ENCODE peak calls at places on chromosomes 11 and 22, in eight cellular contexts. One of them, this sample, is unnamed.

GRCh38 chr11:120563698-120564572 is 52.4 kb downstream of the GRIK4 start:
- DNase-seq in T follicular helper cell: no peak
- DNase-seq in retina: peak; percentile 85
- DNase-seq in cardiac fibroblast: peak; percentile 15
- DNase-seq in HEK293T: no peak
- DNase-seq in stimulated activated CD4-positive, alpha-beta T cell treated with anti-CD3 and anti-CD28 coated beads, Interleukin-15, amount 100 ng/mL, for 1 hour: no peak
- DNase-seq in naive thymus-derived CD8-positive, alpha-beta T cell: no peak
- DNase-seq in NCI-H1092 treated with DMSO at 0.1 percent for 48 hours: peak; percentile 88
- DNase-seq in this sample: no peak

GRCh38 chr11:16001899-16002426 is 354.4 kb downstream of the SOX6 start:
- DNase-seq in T follicular helper cell: no peak
- DNase-seq in retina: no peak
- DNase-seq in cardiac fibroblast: peak; percentile 92
- DNase-seq in HEK293T: no peak
- DNase-seq in stimulated activated CD4-positive, alpha-beta T cell treated with anti-CD3 and anti-CD28 coated beads, Interleukin-15, amount 100 ng/mL, for 1 hour: no peak
- DNase-seq in naive thymus-derived CD8-positive, alpha-beta T cell: no peak
- DNase-seq in NCI-H1092 treated with DMSO at 0.1 percent for 48 hours: peak; percentile 73
- DNase-seq in this sample: no peak

GRCh38 chr22:38830026-38830844 is 13.6 kb downstream of the NPTXR start:
- DNase-seq in T follicular helper cell: no peak
- DNase-seq in retina: no peak
- DNase-seq in cardiac fibroblast: no peak
- DNase-seq in HEK293T: no peak
- DNase-seq in stimulated activated CD4-positive, alpha-beta T cell treated with anti-CD3 and anti-CD28 coated beads, Interleukin-15, amount 100 ng/mL, for 1 hour: no peak
- DNase-seq in naive thymus-derived CD8-positive, alpha-beta T cell: no peak
- DNase-seq in NCI-H1092 treated with DMSO at 0.1 percent for 48 hours: peak; percentile 7
- DNase-seq in this sample: no peak

GRCh38 chr11:88104408-88104807 is 70.8 kb downstream of the RAB38 start:
- DNase-seq in T follicular helper cell: no peak
- DNase-seq in retina: no peak
- DNase-seq in cardiac fibroblast: no peak
- DNase-seq in HEK293T: no peak
- DNase-seq in stimulated activated CD4-positive, alpha-beta T cell treated with anti-CD3 and anti-CD28 coated beads, Interleukin-15, amount 100 ng/mL, for 1 hour: no peak
- DNase-seq in naive thymus-derived CD8-positive, alpha-beta T cell: no peak
- DNase-seq in NCI-H1092 treated with DMSO at 0.1 percent for 48 hours: no peak
- DNase-seq in this sample: no peak

GRCh38 chr11:123773026-123773425 is 18.7 kb upstream of the OR6X1 start:
- DNase-seq in T follicular helper cell: no peak
- DNase-seq in retina: no peak
- DNase-seq in cardiac fibroblast: no peak
- DNase-seq in HEK293T: no peak
- DNase-seq in stimulated activated CD4-positive, alpha-beta T cell treated with anti-CD3 and anti-CD28 coated beads, Interleukin-15, amount 100 ng/mL, for 1 hour: no peak
- DNase-seq in naive thymus-derived CD8-positive, alpha-beta T cell: no peak
- DNase-seq in NCI-H1092 treated with DMSO at 0.1 percent for 48 hours: no peak
- DNase-seq in this sample: no peak

GRCh38 chr11:3939211-3939610 is 83.7 kb downstream of the STIM1 start:
- DNase-seq in T follicular helper cell: no peak
- DNase-seq in retina: no peak
- DNase-seq in cardiac fibroblast: peak; percentile 80
- DNase-seq in HEK293T: no peak
- DNase-seq in stimulated activated CD4-positive, alpha-beta T cell treated with anti-CD3 and anti-CD28 coated beads, Interleukin-15, amount 100 ng/mL, for 1 hour: no peak
- DNase-seq in naive thymus-derived CD8-positive, alpha-beta T cell: no peak
- DNase-seq in NCI-H1092 treated with DMSO at 0.1 percent for 48 hours: no peak
- DNase-seq in this sample: no peak

GRCh38 chr22:27237342-27237741 is 564.2 kb downstream of the MN1 start:
- DNase-seq in T follicular helper cell: no peak
- DNase-seq in retina: no peak
- DNase-seq in cardiac fibroblast: no peak
- DNase-seq in HEK293T: no peak
- DNase-seq in stimulated activated CD4-positive, alpha-beta T cell treated with anti-CD3 and anti-CD28 coated beads, Interleukin-15, amount 100 ng/mL, for 1 hour: no peak
- DNase-seq in naive thymus-derived CD8-positive, alpha-beta T cell: no peak
- DNase-seq in NCI-H1092 treated with DMSO at 0.1 percent for 48 hours: no peak
- DNase-seq in this sample: no peak

GRCh38 chr22:30617819-30618218 is 10.8 kb downstream of the TCN2 start:
- DNase-seq in T follicular helper cell: no peak
- DNase-seq in retina: no peak
- DNase-seq in cardiac fibroblast: no peak
- DNase-seq in HEK293T: no peak
- DNase-seq in stimulated activated CD4-positive, alpha-beta T cell treated with anti-CD3 and anti-CD28 coated beads, Interleukin-15, amount 100 ng/mL, for 1 hour: no peak
- DNase-seq in naive thymus-derived CD8-positive, alpha-beta T cell: no peak
- DNase-seq in NCI-H1092 treated with DMSO at 0.1 percent for 48 hours: no peak
- DNase-seq in this sample: no peak

GRCh38 chr11:96221244-96222070 is 121.5 kb downstream of the MAML2 start:
- DNase-seq in T follicular helper cell: no peak
- DNase-seq in retina: no peak
- DNase-seq in cardiac fibroblast: no peak
- DNase-seq in HEK293T: no peak
- DNase-seq in stimulated activated CD4-positive, alpha-beta T cell treated with anti-CD3 and anti-CD28 coated beads, Interleukin-15, amount 100 ng/mL, for 1 hour: no peak
- DNase-seq in naive thymus-derived CD8-positive, alpha-beta T cell: no peak
- DNase-seq in NCI-H1092 treated with DMSO at 0.1 percent for 48 hours: no peak
- DNase-seq in this sample: no peak

GRCh38 chr11:78549624-78550409 is 24.8 kb downstream of the NARS2 start:
- DNase-seq in T follicular helper cell: no peak
- DNase-seq in retina: no peak
- DNase-seq in cardiac fibroblast: no peak
- DNase-seq in HEK293T: no peak
- DNase-seq in stimulated activated CD4-positive, alpha-beta T cell treated with anti-CD3 and anti-CD28 coated beads, Interleukin-15, amount 100 ng/mL, for 1 hour: no peak
- DNase-seq in naive thymus-derived CD8-positive, alpha-beta T cell: no peak
- DNase-seq in NCI-H1092 treated with DMSO at 0.1 percent for 48 hours: no peak
- DNase-seq in this sample: no peak

GRCh38 chr11:9205596-9205995 is 59.6 kb downstream of the DENND5A start:
- DNase-seq in T follicular helper cell: no peak
- DNase-seq in retina: no peak
- DNase-seq in cardiac fibroblast: no peak
- DNase-seq in HEK293T: no peak
- DNase-seq in stimulated activated CD4-positive, alpha-beta T cell treated with anti-CD3 and anti-CD28 coated beads, Interleukin-15, amount 100 ng/mL, for 1 hour: no peak
- DNase-seq in naive thymus-derived CD8-positive, alpha-beta T cell: no peak
- DNase-seq in NCI-H1092 treated with DMSO at 0.1 percent for 48 hours: no peak
- DNase-seq in this sample: no peak

GRCh38 chr22:20514658-20515406 is 7.4 kb downstream of the MED15 start:
- DNase-seq in T follicular helper cell: no peak
- DNase-seq in retina: no peak
- DNase-seq in cardiac fibroblast: peak; percentile 79
- DNase-seq in HEK293T: no peak
- DNase-seq in stimulated activated CD4-positive, alpha-beta T cell treated with anti-CD3 and anti-CD28 coated beads, Interleukin-15, amount 100 ng/mL, for 1 hour: no peak
- DNase-seq in naive thymus-derived CD8-positive, alpha-beta T cell: no peak
- DNase-seq in NCI-H1092 treated with DMSO at 0.1 percent for 48 hours: no peak
- DNase-seq in this sample: peak; percentile 92

GRCh38 chr11:132886335-132886734 is 646.0 kb downstream of the OPCML start:
- DNase-seq in T follicular helper cell: no peak
- DNase-seq in retina: no peak
- DNase-seq in cardiac fibroblast: peak; percentile 52
- DNase-seq in HEK293T: no peak
- DNase-seq in stimulated activated CD4-positive, alpha-beta T cell treated with anti-CD3 and anti-CD28 coated beads, Interleukin-15, amount 100 ng/mL, for 1 hour: no peak
- DNase-seq in naive thymus-derived CD8-positive, alpha-beta T cell: no peak
- DNase-seq in NCI-H1092 treated with DMSO at 0.1 percent for 48 hours: no peak
- DNase-seq in this sample: no peak

GRCh38 chr11:83087035-83087434 is 15.3 kb upstream of the RAB30 start:
- DNase-seq in T follicular helper cell: no peak
- DNase-seq in retina: no peak
- DNase-seq in cardiac fibroblast: peak; percentile 21
- DNase-seq in HEK293T: no peak
- DNase-seq in stimulated activated CD4-positive, alpha-beta T cell treated with anti-CD3 and anti-CD28 coated beads, Interleukin-15, amount 100 ng/mL, for 1 hour: no peak
- DNase-seq in naive thymus-derived CD8-positive, alpha-beta T cell: no peak
- DNase-seq in NCI-H1092 treated with DMSO at 0.1 percent for 48 hours: peak; percentile 78
- DNase-seq in this sample: no peak

GRCh38 chr22:17198188-17199130 is 20.8 kb downstream of the ADA2 start:
- DNase-seq in T follicular helper cell: no peak
- DNase-seq in retina: peak; percentile 93
- DNase-seq in cardiac fibroblast: peak; percentile 28
- DNase-seq in HEK293T: no peak
- DNase-seq in stimulated activated CD4-positive, alpha-beta T cell treated with anti-CD3 and anti-CD28 coated beads, Interleukin-15, amount 100 ng/mL, for 1 hour: no peak
- DNase-seq in naive thymus-derived CD8-positive, alpha-beta T cell: no peak
- DNase-seq in NCI-H1092 treated with DMSO at 0.1 percent for 48 hours: no peak
- DNase-seq in this sample: no peak

GRCh38 chr22:17366830-17367229 is 2.4 kb upstream of the CECR2 start:
- DNase-seq in T follicular helper cell: no peak
- DNase-seq in retina: peak; percentile 75
- DNase-seq in cardiac fibroblast: peak; percentile 53
- DNase-seq in HEK293T: peak; percentile 82
- DNase-seq in stimulated activated CD4-positive, alpha-beta T cell treated with anti-CD3 and anti-CD28 coated beads, Interleukin-15, amount 100 ng/mL, for 1 hour: no peak
- DNase-seq in naive thymus-derived CD8-positive, alpha-beta T cell: peak; percentile 24
- DNase-seq in NCI-H1092 treated with DMSO at 0.1 percent for 48 hours: no peak
- DNase-seq in this sample: peak; percentile 45

GRCh38 chr11:3914807-3915206 is 59.3 kb downstream of the STIM1 start:
- DNase-seq in T follicular helper cell: no peak
- DNase-seq in retina: no peak
- DNase-seq in cardiac fibroblast: peak; percentile 25
- DNase-seq in HEK293T: no peak
- DNase-seq in stimulated activated CD4-positive, alpha-beta T cell treated with anti-CD3 and anti-CD28 coated beads, Interleukin-15, amount 100 ng/mL, for 1 hour: no peak
- DNase-seq in naive thymus-derived CD8-positive, alpha-beta T cell: no peak
- DNase-seq in NCI-H1092 treated with DMSO at 0.1 percent for 48 hours: no peak
- DNase-seq in this sample: no peak